ENCODE peak calls at places on chromosomes 11 and 22, in seven cellular contexts. One of them, this sample, is unnamed.
A peak's percentile ranks its signal among the peaks of the same experiment; 100 is the strongest.

GRCh38 chr11:108838804-108839128 is 173.9 kb downstream of the DDX10 start:
- DNase-seq in astrocyte of the cerebellum: no peak
- DNase-seq in stimulated activated CD8-positive, alpha-beta memory T cell treated with anti-CD3 and anti-CD28 coated beads, Interleukin-2, amount 100 ng/mL, for 1 hour: no peak
- DNase-seq in right atrium auricular region: no peak
- DNase-seq in activated T-cell treated with anti-CD3 and anti-CD28 coated beads for 4 hours: no peak
- DNase-seq in HFFc6: no peak
- DNase-seq in central memory CD4-positive, alpha-beta T cell: no peak
- DNase-seq in this sample: no peak

GRCh38 chr11:64372802-64373597 is 14.0 kb downstream of the RPS6KA4 start:
- DNase-seq in central memory CD4-positive, alpha-beta T cell: no peak
- DNase-seq in astrocyte of the cerebellum: no peak
- DNase-seq in stimulated activated CD8-positive, alpha-beta memory T cell treated with anti-CD3 and anti-CD28 coated beads, Interleukin-2, amount 100 ng/mL, for 1 hour: no peak
- DNase-seq in activated T-cell treated with anti-CD3 and anti-CD28 coated beads for 4 hours: no peak
- DNase-seq in right atrium auricular region: no peak
- DNase-seq in HFFc6: peak; percentile 8
- DNase-seq in this sample: no peak

GRCh38 chr11:76310832-76311231 is 70.1 kb downstream of the THAP12 start:
- DNase-seq in activated T-cell treated with anti-CD3 and anti-CD28 coated beads for 4 hours: no peak
- DNase-seq in stimulated activated CD8-positive, alpha-beta memory T cell treated with anti-CD3 and anti-CD28 coated beads, Interleukin-2, amount 100 ng/mL, for 1 hour: no peak
- DNase-seq in astrocyte of the cerebellum: no peak
- DNase-seq in right atrium auricular region: no peak
- DNase-seq in HFFc6: no peak
- DNase-seq in central memory CD4-positive, alpha-beta T cell: no peak
- DNase-seq in this sample: no peak

GRCh38 chr11:3163241-3163981 is 1.7 kb downstream of the OSBPL5 start:
- DNase-seq in HFFc6: no peak
- DNase-seq in activated T-cell treated with anti-CD3 and anti-CD28 coated beads for 4 hours: no peak
- DNase-seq in astrocyte of the cerebellum: no peak
- DNase-seq in central memory CD4-positive, alpha-beta T cell: no peak
- DNase-seq in stimulated activated CD8-positive, alpha-beta memory T cell treated with anti-CD3 and anti-CD28 coated beads, Interleukin-2, amount 100 ng/mL, for 1 hour: no peak
- DNase-seq in right atrium auricular region: no peak
- DNase-seq in this sample: no peak

GRCh38 chr11:93537767-93538261 is 5.4 kb downstream of the SMCO4 start:
- DNase-seq in stimulated activated CD8-positive, alpha-beta memory T cell treated with anti-CD3 and anti-CD28 coated beads, Interleukin-2, amount 100 ng/mL, for 1 hour: no peak
- DNase-seq in activated T-cell treated with anti-CD3 and anti-CD28 coated beads for 4 hours: no peak
- DNase-seq in right atrium auricular region: peak; percentile 63
- DNase-seq in HFFc6: no peak
- DNase-seq in astrocyte of the cerebellum: no peak
- DNase-seq in central memory CD4-positive, alpha-beta T cell: no peak
- DNase-seq in this sample: no peak

GRCh38 chr11:74678041-74678440 is 53.2 kb downstream of the CHRDL2 start:
- DNase-seq in activated T-cell treated with anti-CD3 and anti-CD28 coated beads for 4 hours: no peak
- DNase-seq in astrocyte of the cerebellum: no peak
- DNase-seq in HFFc6: no peak
- DNase-seq in stimulated activated CD8-positive, alpha-beta memory T cell treated with anti-CD3 and anti-CD28 coated beads, Interleukin-2, amount 100 ng/mL, for 1 hour: no peak
- DNase-seq in right atrium auricular region: peak; percentile 55
- DNase-seq in central memory CD4-positive, alpha-beta T cell: no peak
- DNase-seq in this sample: no peak

GRCh38 chr22:27019827-27020226 is 362.4 kb downstream of the MIAT start:
- DNase-seq in central memory CD4-positive, alpha-beta T cell: no peak
- DNase-seq in right atrium auricular region: no peak
- DNase-seq in activated T-cell treated with anti-CD3 and anti-CD28 coated beads for 4 hours: no peak
- DNase-seq in astrocyte of the cerebellum: no peak
- DNase-seq in stimulated activated CD8-positive, alpha-beta memory T cell treated with anti-CD3 and anti-CD28 coated beads, Interleukin-2, amount 100 ng/mL, for 1 hour: no peak
- DNase-seq in HFFc6: no peak
- DNase-seq in this sample: no peak

GRCh38 chr11:1785749-1786261 is 22.1 kb upstream of the CTSD start:
- DNase-seq in right atrium auricular region: no peak
- DNase-seq in activated T-cell treated with anti-CD3 and anti-CD28 coated beads for 4 hours: no peak
- DNase-seq in stimulated activated CD8-positive, alpha-beta memory T cell treated with anti-CD3 and anti-CD28 coated beads, Interleukin-2, amount 100 ng/mL, for 1 hour: no peak
- DNase-seq in central memory CD4-positive, alpha-beta T cell: no peak
- DNase-seq in HFFc6: peak; percentile 9
- DNase-seq in astrocyte of the cerebellum: no peak
- DNase-seq in this sample: no peak

GRCh38 chr11:111093061-111093460 is 152.5 kb upstream of the POU2AF2 start:
- DNase-seq in stimulated activated CD8-positive, alpha-beta memory T cell treated with anti-CD3 and anti-CD28 coated beads, Interleukin-2, amount 100 ng/mL, for 1 hour: no peak
- DNase-seq in activated T-cell treated with anti-CD3 and anti-CD28 coated beads for 4 hours: no peak
- DNase-seq in central memory CD4-positive, alpha-beta T cell: no peak
- DNase-seq in right atrium auricular region: no peak
- DNase-seq in HFFc6: no peak
- DNase-seq in astrocyte of the cerebellum: no peak
- DNase-seq in this sample: no peak

GRCh38 chr11:120722539-120722938 is 211.0 kb downstream of the GRIK4 start:
- DNase-seq in right atrium auricular region: no peak
- DNase-seq in HFFc6: no peak
- DNase-seq in stimulated activated CD8-positive, alpha-beta memory T cell treated with anti-CD3 and anti-CD28 coated beads, Interleukin-2, amount 100 ng/mL, for 1 hour: no peak
- DNase-seq in central memory CD4-positive, alpha-beta T cell: no peak
- DNase-seq in astrocyte of the cerebellum: no peak
- DNase-seq in activated T-cell treated with anti-CD3 and anti-CD28 coated beads for 4 hours: no peak
- DNase-seq in this sample: no peak

GRCh38 chr11:59102259-59102765 is 4.7 kb upstream of the FAM111B start:
- DNase-seq in right atrium auricular region: no peak
- DNase-seq in central memory CD4-positive, alpha-beta T cell: peak; percentile 27
- DNase-seq in activated T-cell treated with anti-CD3 and anti-CD28 coated beads for 4 hours: peak; percentile 17
- DNase-seq in astrocyte of the cerebellum: no peak
- DNase-seq in stimulated activated CD8-positive, alpha-beta memory T cell treated with anti-CD3 and anti-CD28 coated beads, Interleukin-2, amount 100 ng/mL, for 1 hour: peak; percentile 28
- DNase-seq in HFFc6: peak; percentile 13
- DNase-seq in this sample: no peak

GRCh38 chr11:65425971-65426838 is 3.6 kb downstream of the NEAT1 start:
- DNase-seq in astrocyte of the cerebellum: no peak
- DNase-seq in central memory CD4-positive, alpha-beta T cell: peak; percentile 78
- DNase-seq in HFFc6: peak; percentile 91
- DNase-seq in right atrium auricular region: peak; percentile 34
- DNase-seq in stimulated activated CD8-positive, alpha-beta memory T cell treated with anti-CD3 and anti-CD28 coated beads, Interleukin-2, amount 100 ng/mL, for 1 hour: no peak
- DNase-seq in activated T-cell treated with anti-CD3 and anti-CD28 coated beads for 4 hours: no peak
- DNase-seq in this sample: peak; percentile 43

GRCh38 chr11:36002196-36002595 is 58.3 kb downstream of the LDLRAD3 start:
- DNase-seq in activated T-cell treated with anti-CD3 and anti-CD28 coated beads for 4 hours: no peak
- DNase-seq in astrocyte of the cerebellum: no peak
- DNase-seq in HFFc6: no peak
- DNase-seq in right atrium auricular region: no peak
- DNase-seq in central memory CD4-positive, alpha-beta T cell: no peak
- DNase-seq in stimulated activated CD8-positive, alpha-beta memory T cell treated with anti-CD3 and anti-CD28 coated beads, Interleukin-2, amount 100 ng/mL, for 1 hour: no peak
- DNase-seq in this sample: no peak

GRCh38 chr11:123190504-123190903 is 4.5 kb downstream of the CLMP start:
- DNase-seq in right atrium auricular region: no peak
- DNase-seq in stimulated activated CD8-positive, alpha-beta memory T cell treated with anti-CD3 and anti-CD28 coated beads, Interleukin-2, amount 100 ng/mL, for 1 hour: no peak
- DNase-seq in astrocyte of the cerebellum: no peak
- DNase-seq in central memory CD4-positive, alpha-beta T cell: no peak
- DNase-seq in activated T-cell treated with anti-CD3 and anti-CD28 coated beads for 4 hours: no peak
- DNase-seq in HFFc6: no peak
- DNase-seq in this sample: no peak